ENCODE peak calls at places on chromosomes 2 and 18, in nine cellular contexts. Q is H54, D is GM12891, G is adrenal gland, C is spleen, O is esophagus muscularis mucosa, J is ovary, U is IMR-90, R is HCT116. N is an unnamed sample.

GRCh38 chr18:31275722-31276463 is 42.1 kb upstream of the DSG1 start:
- DNase-seq in Q (no peak), D (no peak), G (no peak), C (no peak), O (no peak), J (no peak), U (no peak), R (peak; percentile 18), N (no peak)

GRCh38 chr2:236354056-236354940 is 90.1 kb upstream of the ASB18 start:
- DNase-seq in Q (no peak), D (no peak), G (no peak), C (no peak), O (no peak), J (no peak), U (no peak), R (no peak), N (no peak)

GRCh38 chr2:101983486-101983885 is 8.3 kb upstream of the IL1R2 start:
- DNase-seq in Q (no peak), D (no peak), G (no peak), C (no peak), O (no peak), J (no peak), U (no peak), R (no peak), N (no peak)

GRCh38 chr18:58893388-58894099 is 28.9 kb downstream of the ZNF532 start:
- DNase-seq in Q (no peak), D (no peak), G (no peak), C (no peak), O (no peak), J (no peak), U (peak; percentile 53), R (peak; percentile 53), N (no peak)

GRCh38 chr18:32769242-32770180 is 3.3 kb downstream of the KLHL14 start:
- DNase-seq in Q (no peak), D (no peak), G (no peak), C (peak; percentile 82), O (no peak), J (peak; percentile 38), U (no peak), R (no peak), N (no peak)

GRCh38 chr2:105379741-105380186 is 19.1 kb downstream of the FHL2 start:
- DNase-seq in Q (no peak), D (no peak), G (no peak), C (no peak), O (no peak), J (peak; percentile 51), U (no peak), R (no peak), N (no peak)

GRCh38 chr18:34196231-34196630 is 28.5 kb downstream of the NOL4 start:
- DNase-seq in Q (no peak), D (no peak), G (no peak), C (no peak), O (no peak), J (no peak), U (no peak), R (no peak), N (no peak)

GRCh38 chr2:129233751-129234406 is 745.6 kb upstream of the RAB6C start:
- DNase-seq in Q (no peak), D (no peak), G (peak; percentile 28), C (no peak), O (peak; percentile 86), J (no peak), U (no peak), R (no peak), N (no peak)

GRCh38 chr2:199230091-199230490 is 227.6 kb downstream of the SATB2 start:
- DNase-seq in Q (no peak), D (no peak), G (no peak), C (no peak), O (no peak), J (no peak), U (peak; percentile 7), R (no peak), N (no peak)

GRCh38 chr2:72955188-72956049 is 38.1 kb downstream of the EMX1 start:
- DNase-seq in Q (no peak), D (no peak), G (no peak), C (no peak), O (no peak), J (no peak), U (no peak), R (no peak), N (no peak)

GRCh38 chr18:24054130-24054529 is 39.6 kb downstream of the TTC39C start:
- DNase-seq in Q (no peak), D (no peak), G (no peak), C (no peak), O (no peak), J (no peak), U (peak; percentile 47), R (no peak), N (no peak)

GRCh38 chr2:20575935-20576597 is 74.8 kb downstream of the HS1BP3 start:
- DNase-seq in Q (no peak), D (no peak), G (no peak), C (no peak), O (no peak), J (no peak), U (no peak), R (no peak), N (no peak)

GRCh38 chr2:20577495-20578235 is 73.2 kb downstream of the HS1BP3 start:
- DNase-seq in Q (peak; percentile 68), D (no peak), G (peak; percentile 61), C (peak; percentile 73), O (no peak), J (peak; percentile 44), U (peak; percentile 85), R (no peak), N (no peak)

GRCh38 chr2:20578266-20578894 is 72.5 kb downstream of the HS1BP3 start:
- DNase-seq in Q (no peak), D (no peak), G (no peak), C (peak; percentile 68), O (no peak), J (peak; percentile 33), U (no peak), R (no peak), N (no peak)

GRCh38 chr2:20575414-20575813 is 75.5 kb downstream of the HS1BP3 start:
- DNase-seq in Q (no peak), D (no peak), G (no peak), C (no peak), O (no peak), J (no peak), U (no peak), R (no peak), N (no peak)

GRCh38 chr2:20576598-20577115 is 74.2 kb downstream of the HS1BP3 start:
- DNase-seq in Q (no peak), D (peak; percentile 47), G (no peak), C (no peak), O (no peak), J (no peak), U (no peak), R (no peak), N (peak; percentile 72)
- TF ChIP-seq POLR2A in Q (no peak), D (no peak), G (no peak), C (no peak), O (no peak), J (no peak), U (no peak), R (no peak), N (no peak)

GRCh38 chr2:37637985-37638384 is 33.5 kb downstream of the CDC42EP3 start:
- DNase-seq in Q (no peak), D (no peak), G (no peak), C (no peak), O (no peak), J (no peak), U (peak; percentile 55), R (no peak), N (no peak)
- TF ChIP-seq POLR2A in Q (no peak), D (no peak), G (no peak), C (no peak), O (no peak), J (no peak), U (no peak), R (no peak), N (no peak)

GRCh38 chr2:98463988-98464771 is 19.5 kb downstream of the INPP4A start:
- DNase-seq in Q (no peak), D (no peak), G (no peak), C (no peak), O (no peak), J (no peak), U (no peak), R (no peak), N (peak; percentile 52)

GRCh38 chr2:98463081-98463481 is 18.4 kb downstream of the INPP4A start:
- DNase-seq in Q (no peak), D (no peak), G (no peak), C (peak; percentile 54), O (no peak), J (no peak), U (no peak), R (no peak), N (no peak)

GRCh38 chr2:98464772-98465310 is 20.2 kb downstream of the INPP4A start:
- DNase-seq in Q (no peak), D (no peak), G (peak; percentile 35), C (no peak), O (no peak), J (no peak), U (no peak), R (no peak), N (peak; percentile 59)

GRCh38 chr2:98461650-98462049 is 17.0 kb downstream of the INPP4A start:
- DNase-seq in Q (no peak), D (no peak), G (no peak), C (peak; percentile 72), O (no peak), J (no peak), U (no peak), R (no peak), N (peak; percentile 10)

GRCh38 chr2:98463551-98463971 is 18.9 kb downstream of the INPP4A start:
- DNase-seq in Q (no peak), D (no peak), G (no peak), C (no peak), O (no peak), J (no peak), U (no peak), R (no peak), N (no peak)
- TF ChIP-seq POLR2A in Q (no peak), D (no peak), G (no peak), C (no peak), O (no peak), J (no peak), U (no peak), R (no peak), N (no peak)

GRCh38 chr2:140307532-140307931 is 1527.3 kb upstream of the NXPH2 start:
- DNase-seq in Q (no peak), D (no peak), G (no peak), C (no peak), O (no peak), J (no peak), U (no peak), R (no peak), N (no peak)

GRCh38 chr2:140311905-140312304 is 1531.7 kb upstream of the NXPH2 start:
- DNase-seq in Q (no peak), D (no peak), G (no peak), C (no peak), O (no peak), J (no peak), U (no peak), R (no peak), N (no peak)

DNA sequence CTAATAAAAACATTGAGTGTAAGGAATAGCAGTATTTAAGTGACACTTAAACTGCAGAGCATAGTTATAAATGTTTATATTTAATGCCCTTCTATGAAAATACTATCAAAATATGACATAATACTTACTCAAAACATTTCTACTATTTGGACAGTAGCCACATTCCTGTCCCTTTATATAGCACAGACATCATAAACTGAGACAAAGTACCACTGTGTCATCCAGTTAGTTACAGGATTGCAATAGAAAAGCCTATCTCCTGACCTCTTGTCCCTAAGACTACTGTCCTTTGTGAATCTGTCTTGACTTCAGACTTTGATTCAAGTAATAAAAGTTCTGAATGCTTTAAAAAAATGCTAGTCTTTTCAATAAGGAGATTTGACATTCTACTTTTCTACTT is 1528.5 kb upstream of the NXPH2 start:
- DNase-seq in Q (no peak), D (no peak), G (no peak), C (no peak), O (no peak), J (no peak), U (no peak), R (no peak), N (no peak)
- TF ChIP-seq POLR2A in Q (no peak), D (no peak), G (no peak), C (no peak), O (no peak), J (no peak), U (no peak), R (no peak), N (no peak)